ENCODE peak calls at places on chromosomes 4 and X, in seven cellular contexts. A is osteoblast, P is omental fat pad, Z is cardiac muscle cell, G is fibroblast of lung, Q is sigmoid colon, J is Panc1. E is an unnamed sample.

GRCh38 chrX:9352683-9353430 is 112.0 kb upstream of the TBL1X start:
- DNase-seq in P (no peak), Q (no peak), J (no peak), G (peak), A (peak), Z (no peak), E (no peak)

GRCh38 chr4:67809502-67809901 is 55.3 kb upstream of the GNRHR start:
- DNase-seq in A (no peak), J (no peak), Z (no peak), P (no peak), G (no peak), Q (no peak), E (no peak)

GRCh38 chr4:75995727-75996126 is 5.0 kb upstream of the SDAD1 start:
- DNase-seq in Q (no peak), G (peak), J (no peak), Z (peak), A (no peak), P (no peak), E (no peak)

GRCh38 chrX:137926090-137926489 is 360.2 kb downstream of the ZIC3 start:
- DNase-seq in Z (peak), J (peak), A (no peak), Q (no peak), G (no peak), P (no peak), E (no peak)

GRCh38 chr4:54687887-54688841 is 30.4 kb downstream of the KIT start:
- DNase-seq in G (peak), P (no peak), Z (no peak), A (no peak), J (no peak), Q (no peak), E (no peak)

GRCh38 chr4:101730291-101731117 is 60.0 kb upstream of the BANK1 start:
- DNase-seq in Q (peak), P (peak), A (peak), G (peak), Z (peak), J (peak), E (no peak)

GRCh38 chrX:10038585-10038984 is 71.4 kb downstream of the CLDN34 start:
- DNase-seq in Z (no peak), A (no peak), Q (no peak), P (no peak), G (no peak), J (no peak), E (no peak)

GRCh38 chrX:155334486-155335316 is at the start of gene CLIC2:
- DNase-seq in J (no peak), A (no peak), G (peak), Z (no peak), Q (no peak), P (no peak), E (no peak)

GRCh38 chrX:48493890-48494364 is 14.9 kb upstream of the PORCN start:
- DNase-seq in Q (no peak), G (peak), J (no peak), Z (peak), P (no peak), A (no peak), E (no peak)

GRCh38 chrX:16797358-16797757 is 11.1 kb downstream of the TXLNG start:
- DNase-seq in A (peak), Q (peak), Z (no peak), P (no peak), G (peak), J (no peak), E (no peak)

GRCh38 chrX:9374537-9374936 is 90.3 kb upstream of the TBL1X start:
- DNase-seq in J (no peak), G (no peak), P (no peak), Q (no peak), Z (no peak), A (no peak), E (no peak)

GRCh38 chrX:97597954-97598353 is 714.2 kb downstream of the RPA4 start:
- DNase-seq in P (no peak), A (no peak), G (no peak), Q (no peak), Z (no peak), J (no peak), E (no peak)

GRCh38 chrX:15579778-15580747 is 20.7 kb downstream of the ACE2 start:
- DNase-seq in Q (no peak), G (peak), P (no peak), Z (no peak), J (no peak), A (no peak), E (no peak)

GRCh38 chr4:80500593-80500992 is 165.1 kb downstream of the CFAP299 start:
- DNase-seq in G (no peak), Q (no peak), P (no peak), Z (no peak), A (no peak), J (no peak), E (no peak)

GRCh38 chr4:84491420-84491819 is 7.7 kb downstream of the NKX6-1 start:
- DNase-seq in Z (no peak), Q (no peak), J (no peak), A (no peak), G (no peak), P (no peak), E (no peak)

GRCh38 chrX:34332336-34332735 is 200.2 kb upstream of the FAM47A start:
- DNase-seq in Q (no peak), J (no peak), G (no peak), Z (peak), A (no peak), P (no peak), E (no peak)

GRCh38 chrX:119669424-119670037 is 23.4 kb downstream of the SEPTIN6 start:
- DNase-seq in Q (peak), Z (peak), P (no peak), A (peak), G (peak), J (no peak), E (no peak)

GRCh38 chrX:134718329-134719317 is 60.4 kb upstream of the PLAC1 start:
- DNase-seq in A (peak), G (peak), J (peak), Q (peak), P (no peak), Z (no peak), E (no peak)

GRCh38 chrX:22481436-22481835 is 208.7 kb downstream of the CBLL2 start:
- DNase-seq in J (no peak), P (no peak), Z (no peak), A (no peak), Q (no peak), G (peak), E (no peak)

GRCh38 chr4:69689530-69690111 is 36.6 kb upstream of the UGT2A1 start:
- DNase-seq in Z (peak), Q (no peak), J (peak), G (peak), A (no peak), P (no peak), E (no peak)

GRCh38 chr4:174380699-174381098 is 97.0 kb downstream of the CEP44 start:
- DNase-seq in G (no peak), Z (no peak), A (no peak), J (no peak), Q (no peak), P (no peak), E (no peak)

GRCh38 chr4:86050516-86050915 is 309.3 kb downstream of the MAPK10 start:
- DNase-seq in Q (no peak), J (no peak), A (no peak), P (no peak), G (peak), Z (no peak), E (no peak)

DNA sequence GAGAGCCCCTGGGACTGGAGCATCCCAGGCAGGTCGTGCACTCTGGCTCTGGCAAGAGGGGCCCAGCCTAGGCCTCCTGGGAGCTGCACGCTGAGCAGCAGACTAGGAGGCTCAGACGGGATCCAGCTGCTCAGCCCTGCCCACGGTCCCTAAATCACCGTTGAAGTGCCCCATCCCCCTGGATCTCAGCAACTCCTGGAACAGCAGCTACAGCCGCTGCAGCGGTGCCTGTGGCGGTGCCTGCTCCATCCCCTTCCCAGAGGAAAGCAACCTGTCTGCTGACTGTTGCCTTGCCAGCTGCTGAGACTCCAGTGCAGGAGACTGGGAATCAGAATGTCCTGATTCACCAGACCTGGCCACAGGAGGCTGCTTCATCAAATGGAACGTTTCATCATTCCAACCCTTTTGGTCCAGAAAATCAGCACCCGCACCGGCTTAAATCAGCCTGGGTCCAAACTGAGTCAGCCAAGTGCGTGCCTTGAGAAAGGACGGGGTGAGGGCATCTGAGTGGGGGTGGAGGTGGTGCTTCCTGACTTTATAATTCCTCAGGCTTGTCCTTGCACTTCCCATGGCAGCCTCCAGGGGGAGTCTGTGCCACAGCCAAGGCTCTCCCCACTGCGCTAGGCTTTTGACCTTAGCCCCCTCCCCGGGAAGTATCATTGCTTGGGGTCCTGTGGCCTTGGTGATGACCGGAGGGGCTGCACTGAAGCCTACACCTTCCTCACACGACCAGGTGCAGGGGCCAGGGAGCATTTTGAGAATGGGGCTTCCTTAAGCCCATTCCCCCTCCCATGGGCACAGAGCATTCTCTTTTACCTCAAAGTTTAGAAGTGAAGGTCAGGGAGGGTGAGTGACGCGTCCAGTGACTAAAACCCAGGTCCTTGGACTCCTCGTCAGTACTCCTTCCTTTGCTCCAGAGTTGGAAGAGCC is 6.5 kb downstream of the ZNF185 start:
- DNase-seq in A (peak), P (no peak), Z (peak), G (peak), J (no peak), Q (no peak), E (peak)
- TF ChIP-seq CTCF in A (peak), P (no peak), Z (peak), G (peak), J (no peak), Q (no peak), E (peak)

GRCh38 chrX:2652106-2652505 is 39.0 kb upstream of the CD99 start:
- DNase-seq in J (no peak), G (no peak), Q (no peak), Z (no peak), P (no peak), A (no peak), E (no peak)
- TF ChIP-seq CTCF in J (peak), G (peak), Q (no peak), Z (peak), P (no peak), A (peak), E (peak)

GRCh38 chr4:5982156-5982973 is 35.9 kb downstream of the C4orf50 start:
- DNase-seq in Q (peak), A (no peak), P (no peak), G (no peak), J (no peak), Z (no peak), E (no peak)

GRCh38 chr4:5976921-5977320 is 41.3 kb downstream of the C4orf50 start:
- DNase-seq in G (no peak), Z (no peak), P (no peak), J (no peak), A (no peak), Q (peak), E (no peak)

GRCh38 chr4:5976431-5976830 is 41.8 kb downstream of the C4orf50 start:
- DNase-seq in A (no peak), J (no peak), Q (peak), Z (no peak), G (no peak), P (no peak), E (no peak)

GRCh38 chr4:5980436-5981155 is 37.6 kb downstream of the C4orf50 start:
- DNase-seq in Q (no peak), G (no peak), A (peak), J (no peak), P (no peak), Z (no peak), E (no peak)

DNA sequence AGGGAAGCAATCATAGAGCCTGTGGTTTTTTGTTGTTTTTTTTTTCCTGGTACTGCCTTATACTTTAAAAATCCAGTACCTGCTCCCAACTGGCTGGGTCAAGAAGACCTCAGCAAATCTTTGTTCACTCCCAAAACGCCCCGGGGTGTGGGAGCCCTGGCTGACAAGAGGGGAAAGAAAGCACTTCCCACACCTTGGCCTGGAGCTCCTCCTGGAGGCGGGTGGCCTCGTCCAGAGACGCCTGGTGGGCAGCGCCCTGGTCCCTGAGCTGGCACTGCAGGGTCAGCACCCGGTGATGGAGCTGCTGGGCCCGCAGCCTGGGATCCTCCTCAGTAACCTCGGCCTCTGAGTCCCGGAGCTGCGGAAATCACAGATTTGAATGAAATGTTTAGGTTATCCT is 38.2 kb downstream of the C4orf50 start:
- DNase-seq in Z (peak), P (no peak), Q (no peak), G (peak), A (no peak), J (no peak), E (peak)
- TF ChIP-seq CTCF in Z (peak), P (no peak), Q (no peak), G (peak), A (no peak), J (peak), E (peak)

DNA sequence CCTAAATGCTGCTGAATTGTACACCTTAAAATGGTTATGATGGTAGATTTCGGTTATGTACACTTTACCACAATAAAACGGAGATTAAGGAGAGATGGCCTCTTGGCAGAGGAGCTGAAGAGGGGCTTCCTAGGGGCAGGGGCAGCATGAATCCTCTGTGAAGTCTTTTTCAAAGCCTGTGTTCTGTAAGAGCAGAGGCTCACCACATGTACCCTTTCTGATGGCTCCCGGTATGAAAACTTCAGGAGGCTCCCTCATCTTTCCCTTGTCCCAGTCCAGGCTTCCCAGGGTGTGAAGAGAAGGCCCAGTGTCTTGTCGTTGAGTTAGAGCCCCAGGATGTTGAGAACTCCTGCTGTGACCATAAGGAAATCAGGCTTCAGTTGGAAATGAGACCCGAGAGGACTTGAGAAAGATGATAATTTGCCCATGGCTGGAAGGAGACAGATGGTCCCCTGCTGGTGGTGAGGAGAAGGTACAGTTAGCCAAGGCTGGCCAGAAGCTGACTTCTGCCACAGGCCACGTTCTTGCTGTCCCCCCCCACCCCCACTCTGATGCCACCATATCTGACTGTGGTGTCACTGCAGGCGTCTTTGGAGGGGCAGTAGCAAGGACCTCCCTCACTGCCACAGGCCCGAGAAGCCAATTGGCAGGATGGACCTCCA is 31.8 kb upstream of the MTM1 start:
- DNase-seq in Q (no peak), J (no peak), Z (no peak), G (no peak), A (no peak), P (no peak), E (no peak)
- TF ChIP-seq CTCF in Q (no peak), J (peak), Z (peak), G (no peak), A (peak), P (no peak), E (no peak)

DNA sequence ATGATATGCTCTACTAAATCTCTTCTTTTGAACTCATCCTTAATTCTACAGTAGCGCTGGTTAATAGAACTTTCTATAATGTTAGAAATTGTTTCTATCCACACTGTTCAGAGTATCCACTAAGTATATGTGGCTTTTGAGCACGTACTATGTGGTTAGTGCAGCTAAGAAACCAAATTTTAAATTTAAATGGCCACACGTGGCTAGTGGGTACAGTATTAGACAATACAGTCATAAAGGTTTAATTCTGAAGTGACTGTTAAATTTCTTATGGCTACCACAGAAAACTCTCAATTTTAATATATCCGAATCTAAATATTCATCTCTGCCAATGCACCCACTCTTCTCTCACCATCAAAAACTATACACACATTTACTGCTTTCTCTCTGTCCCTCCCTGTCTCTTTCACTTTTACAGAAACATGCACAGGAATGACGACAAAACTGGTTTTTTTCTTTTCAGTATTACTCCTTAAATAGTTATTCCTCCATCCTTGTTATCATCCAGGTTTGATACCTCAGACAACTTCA is 583.9 kb downstream of the KCTD8 start:
- DNase-seq in P (no peak), G (no peak), A (peak), Q (no peak), J (no peak), Z (no peak), E (no peak)
- TF ChIP-seq CTCF in P (no peak), G (no peak), A (no peak), Q (no peak), J (no peak), Z (no peak), E (no peak)